ENCODE peak calls at places on chromosomes 11 and 22, in seven cellular contexts. One of them, this sample, is unnamed.

GRCh38 chr11:60428517-60428916 is 855 bp upstream of the MS4A5 start:
- DNase-seq in NB4: peak; percentile 7
- DNase-seq in mammary epithelial cell: peak; percentile 50
- DNase-seq in AG09309: no peak
- DNase-seq in sigmoid colon: no peak
- DNase-seq in IMR-90: no peak
- DNase-seq in BJ: no peak
- DNase-seq in this sample: no peak

GRCh38 chr11:32154275-32154674 is 63.4 kb downstream of the RCN1 start:
- DNase-seq in IMR-90: peak; percentile 22
- DNase-seq in BJ: no peak
- DNase-seq in AG09309: peak; percentile 1
- DNase-seq in sigmoid colon: no peak
- DNase-seq in mammary epithelial cell: peak; percentile 24
- DNase-seq in NB4: peak; percentile 42
- DNase-seq in this sample: no peak

GRCh38 chr11:28058333-28058732 is 49.6 kb downstream of the KIF18A start:
- DNase-seq in BJ: no peak
- DNase-seq in AG09309: no peak
- DNase-seq in NB4: no peak
- DNase-seq in IMR-90: peak; percentile 51
- DNase-seq in sigmoid colon: no peak
- DNase-seq in mammary epithelial cell: no peak
- DNase-seq in this sample: no peak

GRCh38 chr22:40193429-40194421 is 16.0 kb downstream of the TNRC6B start:
- DNase-seq in AG09309: no peak
- DNase-seq in NB4: no peak
- DNase-seq in IMR-90: peak; percentile 34
- DNase-seq in BJ: no peak
- DNase-seq in sigmoid colon: no peak
- DNase-seq in mammary epithelial cell: no peak
- DNase-seq in this sample: no peak

GRCh38 chr22:44680058-44680457 is 21.9 kb upstream of the PRR5 start:
- DNase-seq in mammary epithelial cell: no peak
- DNase-seq in NB4: no peak
- DNase-seq in IMR-90: no peak
- DNase-seq in BJ: no peak
- DNase-seq in sigmoid colon: no peak
- DNase-seq in AG09309: no peak
- DNase-seq in this sample: no peak

GRCh38 chr22:43828711-43829447 is 16.8 kb upstream of the EFCAB6 start:
- DNase-seq in sigmoid colon: peak; percentile 86
- DNase-seq in AG09309: no peak
- DNase-seq in NB4: peak; percentile 49
- DNase-seq in IMR-90: peak; percentile 81
- DNase-seq in mammary epithelial cell: no peak
- DNase-seq in BJ: no peak
- DNase-seq in this sample: no peak

GRCh38 chr11:78860720-78861422 is 286.2 kb upstream of the NARS2 start:
- DNase-seq in BJ: no peak
- DNase-seq in IMR-90: peak; percentile 35
- DNase-seq in NB4: peak; percentile 30
- DNase-seq in mammary epithelial cell: no peak
- DNase-seq in AG09309: no peak
- DNase-seq in sigmoid colon: no peak
- DNase-seq in this sample: no peak

GRCh38 chr11:109203176-109203575 is 218.8 kb upstream of the C11orf87 start:
- DNase-seq in NB4: no peak
- DNase-seq in IMR-90: no peak
- DNase-seq in mammary epithelial cell: no peak
- DNase-seq in sigmoid colon: no peak
- DNase-seq in AG09309: no peak
- DNase-seq in BJ: no peak
- DNase-seq in this sample: no peak

GRCh38 chr11:118834428-118835028 is 43.6 kb upstream of the DDX6 start:
- DNase-seq in AG09309: peak; percentile 4
- DNase-seq in mammary epithelial cell: no peak
- DNase-seq in BJ: no peak
- DNase-seq in NB4: peak; percentile 67
- DNase-seq in sigmoid colon: no peak
- DNase-seq in IMR-90: peak; percentile 23
- DNase-seq in this sample: no peak

GRCh38 chr11:3782963-3783362 is 14.4 kb downstream of the NUP98 start:
- DNase-seq in BJ: no peak
- DNase-seq in AG09309: no peak
- DNase-seq in IMR-90: no peak
- DNase-seq in sigmoid colon: no peak
- DNase-seq in mammary epithelial cell: no peak
- DNase-seq in NB4: no peak
- DNase-seq in this sample: no peak

GRCh38 chr11:33000181-33000580 is 15.5 kb upstream of the DEPDC7 start:
- DNase-seq in mammary epithelial cell: peak; percentile 30
- DNase-seq in NB4: no peak
- DNase-seq in BJ: peak; percentile 67
- DNase-seq in IMR-90: peak; percentile 89
- DNase-seq in sigmoid colon: no peak
- DNase-seq in AG09309: peak; percentile 67
- DNase-seq in this sample: no peak

GRCh38 chr22:39959640-39960447 is at the start of gene TMA7B:
- DNase-seq in AG09309: no peak
- DNase-seq in sigmoid colon: no peak
- DNase-seq in IMR-90: peak; percentile 75
- DNase-seq in BJ: no peak
- DNase-seq in NB4: peak; percentile 71
- DNase-seq in mammary epithelial cell: peak; percentile 58
- DNase-seq in this sample: no peak

GRCh38 chr11:22808559-22809197 is 20.9 kb downstream of the SVIP start:
- DNase-seq in mammary epithelial cell: no peak
- DNase-seq in sigmoid colon: no peak
- DNase-seq in BJ: no peak
- DNase-seq in AG09309: no peak
- DNase-seq in NB4: no peak
- DNase-seq in IMR-90: no peak
- DNase-seq in this sample: no peak

GRCh38 chr11:101390539-101390938 is 193.3 kb downstream of the TRPC6 start:
- DNase-seq in IMR-90: peak; percentile 19
- DNase-seq in sigmoid colon: no peak
- DNase-seq in NB4: peak; percentile 4
- DNase-seq in mammary epithelial cell: no peak
- DNase-seq in BJ: no peak
- DNase-seq in AG09309: no peak
- DNase-seq in this sample: no peak

GRCh38 chr11:107699371-107700348 is 12.2 kb downstream of the SLN start:
- DNase-seq in BJ: no peak
- DNase-seq in mammary epithelial cell: no peak
- DNase-seq in NB4: no peak
- DNase-seq in sigmoid colon: no peak
- DNase-seq in IMR-90: no peak
- DNase-seq in AG09309: no peak
- DNase-seq in this sample: no peak

GRCh38 chr11:29989181-29989580 is 27.6 kb downstream of the KCNA4 start:
- DNase-seq in IMR-90: no peak
- DNase-seq in BJ: no peak
- DNase-seq in AG09309: no peak
- DNase-seq in NB4: no peak
- DNase-seq in sigmoid colon: no peak
- DNase-seq in mammary epithelial cell: peak; percentile 8
- DNase-seq in this sample: no peak

GRCh38 chr22:46162285-46162684 is 12.0 kb downstream of the PPARA start:
- DNase-seq in AG09309: no peak
- DNase-seq in NB4: no peak
- DNase-seq in mammary epithelial cell: no peak
- DNase-seq in sigmoid colon: no peak
- DNase-seq in IMR-90: no peak
- DNase-seq in BJ: no peak
- DNase-seq in this sample: no peak

GRCh38 chr11:83773950-83774880 is 488.0 kb upstream of the CCDC90B start:
- DNase-seq in NB4: no peak
- DNase-seq in mammary epithelial cell: no peak
- DNase-seq in sigmoid colon: no peak
- DNase-seq in BJ: no peak
- DNase-seq in AG09309: no peak
- DNase-seq in IMR-90: peak; percentile 27
- DNase-seq in this sample: no peak

GRCh38 chr22:37716708-37717107 is 19.9 kb downstream of the TRIOBP start:
- DNase-seq in mammary epithelial cell: peak; percentile 80
- DNase-seq in IMR-90: peak; percentile 33
- DNase-seq in sigmoid colon: no peak
- DNase-seq in BJ: no peak
- DNase-seq in NB4: peak; percentile 96
- DNase-seq in AG09309: no peak
- DNase-seq in this sample: no peak

GRCh38 chr11:6258571-6258998 is 1.1 kb upstream of the CCKBR start:
- DNase-seq in NB4: no peak
- DNase-seq in IMR-90: no peak
- DNase-seq in mammary epithelial cell: no peak
- DNase-seq in BJ: no peak
- DNase-seq in AG09309: no peak
- DNase-seq in sigmoid colon: no peak
- DNase-seq in this sample: no peak

GRCh38 chr11:132987936-132988335 is 544.4 kb downstream of the OPCML start:
- DNase-seq in sigmoid colon: no peak
- DNase-seq in IMR-90: no peak
- DNase-seq in NB4: no peak
- DNase-seq in BJ: no peak
- DNase-seq in mammary epithelial cell: no peak
- DNase-seq in AG09309: no peak
- DNase-seq in this sample: no peak

GRCh38 chr22:17435375-17435774 is 66.1 kb downstream of the CECR2 start:
- DNase-seq in sigmoid colon: no peak
- DNase-seq in mammary epithelial cell: no peak
- DNase-seq in AG09309: no peak
- DNase-seq in BJ: no peak
- DNase-seq in IMR-90: no peak
- DNase-seq in NB4: no peak
- DNase-seq in this sample: no peak

GRCh38 chr22:17436382-17436951 is 67.2 kb downstream of the CECR2 start:
- DNase-seq in sigmoid colon: no peak
- DNase-seq in BJ: no peak
- DNase-seq in AG09309: no peak
- DNase-seq in mammary epithelial cell: no peak
- DNase-seq in IMR-90: no peak
- DNase-seq in NB4: peak; percentile 30
- DNase-seq in this sample: no peak

GRCh38 chr22:17434856-17435255 is 65.6 kb downstream of the CECR2 start:
- DNase-seq in BJ: no peak
- DNase-seq in sigmoid colon: no peak
- DNase-seq in mammary epithelial cell: peak; percentile 21
- DNase-seq in AG09309: no peak
- DNase-seq in NB4: no peak
- DNase-seq in IMR-90: no peak
- DNase-seq in this sample: no peak

GRCh38 chr22:17441326-17441725 is 72.1 kb downstream of the CECR2 start:
- DNase-seq in BJ: no peak
- DNase-seq in NB4: no peak
- DNase-seq in mammary epithelial cell: no peak
- DNase-seq in IMR-90: no peak
- DNase-seq in sigmoid colon: no peak
- DNase-seq in AG09309: no peak
- DNase-seq in this sample: no peak

GRCh38 chr22:17436981-17437410 is 67.7 kb downstream of the CECR2 start:
- DNase-seq in AG09309: no peak
- DNase-seq in BJ: no peak
- DNase-seq in sigmoid colon: no peak
- DNase-seq in NB4: no peak
- DNase-seq in IMR-90: no peak
- DNase-seq in mammary epithelial cell: no peak
- DNase-seq in this sample: no peak
- H3K4me3 ChIP-seq in AG09309: no peak overlapping the region
- H3K4me3 ChIP-seq in BJ: no peak overlapping the region
- H3K4me3 ChIP-seq in sigmoid colon: no peak overlapping the region
- H3K4me3 ChIP-seq in NB4: no peak overlapping the region
- H3K4me3 ChIP-seq in IMR-90: no peak overlapping the region
- H3K4me3 ChIP-seq in mammary epithelial cell: no peak overlapping the region
- H3K4me3 ChIP-seq in this sample: no peak overlapping the region

DNA sequence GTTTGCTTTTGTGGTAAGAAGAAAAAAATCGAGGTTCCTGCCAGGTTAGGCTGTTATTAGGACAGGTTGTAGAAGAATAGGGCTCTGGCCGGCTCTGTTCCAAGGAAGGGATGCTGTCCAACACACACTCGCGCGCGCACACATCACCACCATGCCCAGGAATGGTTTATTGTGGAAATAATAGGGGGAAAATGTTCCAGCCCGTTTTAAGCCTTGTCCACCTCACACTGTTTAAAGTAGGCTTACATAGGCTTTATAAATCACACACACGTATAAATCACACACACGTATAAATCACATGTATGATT is 1.2 kb upstream of the ARHGAP20 start:
- DNase-seq in AG09309: no peak
- DNase-seq in mammary epithelial cell: no peak
- DNase-seq in BJ: no peak
- DNase-seq in NB4: no peak
- DNase-seq in sigmoid colon: peak; percentile 72
- DNase-seq in IMR-90: no peak
- DNase-seq in this sample: no peak
- H3K4me3 ChIP-seq in AG09309: no peak overlapping the region
- H3K4me3 ChIP-seq in mammary epithelial cell: no peak overlapping the region
- H3K4me3 ChIP-seq in BJ: no peak overlapping the region
- H3K4me3 ChIP-seq in NB4: no peak overlapping the region
- H3K4me3 ChIP-seq in sigmoid colon: no peak overlapping the region
- H3K4me3 ChIP-seq in IMR-90: peak overlapping the region; percentile 69
- H3K4me3 ChIP-seq in this sample: no peak overlapping the region

GRCh38 chr11:67023957-67024353 is 1.0 kb downstream of the SYT12 start:
- DNase-seq in mammary epithelial cell: no peak
- DNase-seq in IMR-90: no peak
- DNase-seq in sigmoid colon: no peak
- DNase-seq in NB4: no peak
- DNase-seq in BJ: no peak
- DNase-seq in AG09309: no peak
- DNase-seq in this sample: no peak
- H3K4me3 ChIP-seq in mammary epithelial cell: peak overlapping the region; percentile 36
- H3K4me3 ChIP-seq in IMR-90: no peak overlapping the region
- H3K4me3 ChIP-seq in sigmoid colon: no peak overlapping the region
- H3K4me3 ChIP-seq in NB4: no peak overlapping the region
- H3K4me3 ChIP-seq in BJ: no peak overlapping the region
- H3K4me3 ChIP-seq in AG09309: no peak overlapping the region
- H3K4me3 ChIP-seq in this sample: no peak overlapping the region

GRCh38 chr22:23783496-23784167 is 3.1 kb upstream of the SMARCB1 start:
- DNase-seq in IMR-90: no peak
- DNase-seq in AG09309: no peak
- DNase-seq in mammary epithelial cell: no peak
- DNase-seq in NB4: no peak
- DNase-seq in sigmoid colon: no peak
- DNase-seq in BJ: no peak
- DNase-seq in this sample: no peak

GRCh38 chr22:23781065-23781464 is 5.7 kb upstream of the SMARCB1 start:
- DNase-seq in NB4: no peak
- DNase-seq in IMR-90: no peak
- DNase-seq in sigmoid colon: no peak
- DNase-seq in AG09309: no peak
- DNase-seq in mammary epithelial cell: no peak
- DNase-seq in BJ: no peak
- DNase-seq in this sample: no peak

GRCh38 chr22:23784215-23784732 is 2.5 kb upstream of the SMARCB1 start:
- DNase-seq in NB4: no peak
- DNase-seq in AG09309: peak; percentile 51
- DNase-seq in IMR-90: peak; percentile 41
- DNase-seq in BJ: no peak
- DNase-seq in sigmoid colon: no peak
- DNase-seq in mammary epithelial cell: peak; percentile 70
- DNase-seq in this sample: no peak

GRCh38 chr22:23781533-23781932 is 5.2 kb upstream of the SMARCB1 start:
- DNase-seq in AG09309: no peak
- DNase-seq in sigmoid colon: no peak
- DNase-seq in NB4: no peak
- DNase-seq in mammary epithelial cell: peak; percentile 83
- DNase-seq in BJ: no peak
- DNase-seq in IMR-90: peak; percentile 65
- DNase-seq in this sample: peak; percentile 89

GRCh38 chr22:23782649-23783048 is 4.1 kb upstream of the SMARCB1 start:
- DNase-seq in AG09309: no peak
- DNase-seq in IMR-90: no peak
- DNase-seq in NB4: no peak
- DNase-seq in BJ: no peak
- DNase-seq in mammary epithelial cell: no peak
- DNase-seq in sigmoid colon: no peak
- DNase-seq in this sample: no peak
- H3K4me3 ChIP-seq in AG09309: no peak overlapping the region
- H3K4me3 ChIP-seq in IMR-90: no peak overlapping the region
- H3K4me3 ChIP-seq in NB4: no peak overlapping the region
- H3K4me3 ChIP-seq in BJ: no peak overlapping the region
- H3K4me3 ChIP-seq in mammary epithelial cell: no peak overlapping the region
- H3K4me3 ChIP-seq in sigmoid colon: no peak overlapping the region
- H3K4me3 ChIP-seq in this sample: no peak overlapping the region